ENCODE peak calls at places on chromosome 9, in eight cellular contexts. G is SK-N-SH; I is cortex of kidney; Y is CD8-positive, alpha-beta memory T cell; V is NCI-H1092; B is T-helper 17 cell; T is amygdala; Z is mucosa of descending colon. N is an unnamed sample.

GRCh38 chr9:99055384-99055783 is 49.5 kb upstream of the TGFBR1 start:
- DNase-seq in G (no peak), I (no peak), Y (no peak), V (no peak), B (no peak), T (no peak), Z (no peak), N (no peak)

GRCh38 chr9:135928731-135929655 is 21.6 kb upstream of the CAMSAP1 start:
- DNase-seq in G (no peak), I (no peak), Y (no peak), V (no peak), B (no peak), T (no peak), Z (no peak), N (no peak)

GRCh38 chr9:93316726-93317494 is 133.0 kb downstream of the WNK2 start:
- DNase-seq in G (no peak), I (no peak), Y (no peak), V (no peak), B (no peak), T (no peak), Z (no peak), N (no peak)

GRCh38 chr9:111715471-111715870 is 54.1 kb downstream of the GNG10 start:
- DNase-seq in G (no peak), I (no peak), Y (no peak), V (no peak), B (no peak), T (no peak), Z (no peak), N (no peak)

GRCh38 chr9:77614671-77615070 is 33.5 kb downstream of the GNA14 start:
- DNase-seq in G (no peak), I (no peak), Y (no peak), V (no peak), B (no peak), T (no peak), Z (no peak), N (no peak)

GRCh38 chr9:131885144-131885609 is 145.3 kb upstream of the RAPGEF1 start:
- DNase-seq in G (peak; percentile 84), I (no peak), Y (no peak), V (peak; percentile 97), B (no peak), T (no peak), Z (no peak), N (no peak)

GRCh38 chr9:92029553-92029952 is 79.5 kb upstream of the ROR2 start:
- DNase-seq in G (no peak), I (no peak), Y (no peak), V (no peak), B (no peak), T (no peak), Z (no peak), N (no peak)

GRCh38 chr9:100104314-100104713 is 5.3 kb downstream of the INVS start:
- DNase-seq in G (no peak), I (no peak), Y (no peak), V (no peak), B (no peak), T (no peak), Z (no peak), N (no peak)

GRCh38 chr9:99398241-99398640 is 176.2 kb downstream of the SEC61B start:
- DNase-seq in G (no peak), I (no peak), Y (no peak), V (no peak), B (no peak), T (no peak), Z (no peak), N (no peak)

GRCh38 chr9:71780953-71781352 is 12.6 kb upstream of the CEMIP2 start:
- DNase-seq in G (no peak), I (no peak), Y (no peak), V (no peak), B (no peak), T (no peak), Z (no peak), N (no peak)

GRCh38 chr9:136107155-136107952 is 11.3 kb downstream of the TMEM250 start:
- DNase-seq in G (peak; percentile 60), I (no peak), Y (peak; percentile 65), V (no peak), B (no peak), T (no peak), Z (peak; percentile 84), N (no peak)

GRCh38 chr9:91803970-91804752 is 145.9 kb downstream of the ROR2 start:
- DNase-seq in G (no peak), I (no peak), Y (no peak), V (no peak), B (no peak), T (no peak), Z (no peak), N (no peak)

GRCh38 chr9:85528142-85528541 is 213.6 kb downstream of the AGTPBP1 start:
- DNase-seq in G (no peak), I (no peak), Y (no peak), V (no peak), B (no peak), T (no peak), Z (no peak), N (no peak)

GRCh38 chr9:3330792-3331420 is 194.9 kb downstream of the RFX3 start:
- DNase-seq in G (no peak), I (no peak), Y (no peak), V (no peak), B (no peak), T (no peak), Z (no peak), N (no peak)

GRCh38 chr9:98010450-98010849 is 27.3 kb downstream of the ANP32B start:
- DNase-seq in G (peak; percentile 21), I (no peak), Y (no peak), V (no peak), B (no peak), T (no peak), Z (peak; percentile 32), N (no peak)

GRCh38 chr9:131627326-131627845 is 82.1 kb downstream of the PRRT1B start:
- DNase-seq in G (no peak), I (no peak), Y (no peak), V (no peak), B (no peak), T (no peak), Z (no peak), N (no peak)

GRCh38 chr9:126147620-126148522 is 178.8 kb upstream of the MVB12B start:
- DNase-seq in G (peak; percentile 26), I (no peak), Y (no peak), V (no peak), B (no peak), T (no peak), Z (no peak), N (no peak)

GRCh38 chr9:84271004-84271886 is 69.3 kb downstream of the SLC28A3 start:
- DNase-seq in G (peak; percentile 56), I (no peak), Y (no peak), V (no peak), B (no peak), T (peak; percentile 44), Z (peak; percentile 15), N (peak; percentile 79)

GRCh38 chr9:28648723-28649122 is 1075.4 kb upstream of the C9orf72 start:
- DNase-seq in G (no peak), I (no peak), Y (no peak), V (no peak), B (no peak), T (no peak), Z (no peak), N (no peak)

GRCh38 chr9:89967527-89967926 is 362.7 kb downstream of the GADD45G start:
- DNase-seq in G (no peak), I (no peak), Y (no peak), V (no peak), B (no peak), T (no peak), Z (no peak), N (no peak)

GRCh38 chr9:2026181-2026580 is 11.0 kb downstream of the SMARCA2 start:
- DNase-seq in G (no peak), I (no peak), Y (no peak), V (no peak), B (no peak), T (no peak), Z (no peak), N (no peak)

GRCh38 chr9:91799113-91799735 is 150.8 kb downstream of the ROR2 start:
- DNase-seq in G (no peak), I (no peak), Y (no peak), V (no peak), B (no peak), T (no peak), Z (no peak), N (no peak)

GRCh38 chr9:80797841-80798688 is 891.3 kb downstream of the TLE1 start:
- DNase-seq in G (peak; percentile 63), I (no peak), Y (no peak), V (peak; percentile 17), B (no peak), T (peak; percentile 20), Z (peak; percentile 9), N (peak; percentile 23)

N was measured in posterior cingulate gyrus.